ENCODE peak calls at places on chromosomes 3 and 15, in seven cellular contexts. E, C, O, X, S, G and J are unnamed samples.

GRCh38 chr3:150738688-150739087 is 24.3 kb downstream of the SIAH2 start:
- DNase-seq in E (no peak), C (no peak), O (no peak), X (no peak), S (no peak), G (no peak), J (no peak)

GRCh38 chr3:139758654-139759291 is 81.0 kb upstream of the NMNAT3 start:
- DNase-seq in E (no peak), C (no peak), O (no peak), X (no peak), S (no peak), G (no peak), J (no peak)

GRCh38 chr3:15185404-15185803 is 20.6 kb upstream of the CAPN7 start:
- DNase-seq in E (no peak), C (no peak), O (no peak), X (no peak), S (no peak), G (no peak), J (no peak)

GRCh38 chr3:8575364-8576104 is 69.1 kb downstream of the SSUH2 start:
- DNase-seq in E (no peak), C (no peak), O (no peak), X (no peak), S (no peak), G (no peak), J (no peak)

GRCh38 chr3:173589116-173589515 is 191.6 kb downstream of the NLGN1 start:
- DNase-seq in E (no peak), C (no peak), O (no peak), X (no peak), S (no peak), G (no peak), J (no peak)

GRCh38 chr3:55567615-55568014 is 80.5 kb upstream of the WNT5A start:
- DNase-seq in E (no peak), C (no peak), O (no peak), X (no peak), S (no peak), G (no peak), J (no peak)

GRCh38 chr15:36497903-36498302 is 81.5 kb upstream of the CDIN1 start:
- DNase-seq in E (no peak), C (no peak), O (no peak), X (no peak), S (no peak), G (no peak), J (no peak)

GRCh38 chr15:33242669-33243191 is 48.2 kb upstream of the FMN1 start:
- DNase-seq in E (peak), C (peak), O (no peak), X (no peak), S (no peak), G (no peak), J (no peak)

GRCh38 chr15:98635848-98636247 is 12.5 kb upstream of the IGF1R start:
- DNase-seq in E (no peak), C (no peak), O (no peak), X (no peak), S (no peak), G (no peak), J (no peak)

GRCh38 chr3:45841701-45842491 is at the start of gene LZTFL1:
- DNase-seq in E (peak), C (peak), O (peak), X (peak), S (peak), G (peak), J (peak)